ENCODE peak calls at places on chromosomes 3 and 15, in eight cellular contexts. E is mesendoderm; Y is CD8-positive, alpha-beta memory T cell; X is right lobe of liver; O is heart left ventricle; I is kidney; Q is stomach; U is PC-3. M is an unnamed sample.

GRCh38 chr3:31275038-31275562 is 257.6 kb upstream of the STT3B start:
- DNase-seq in E (no peak), Y (no peak), X (no peak), O (no peak), I (no peak), Q (peak; percentile 27), U (peak; percentile 79), M (peak; percentile 50)

GRCh38 chr3:172224560-172225214 is 185.3 kb downstream of the FNDC3B start:
- DNase-seq in E (no peak), Y (no peak), X (no peak), O (no peak), I (no peak), Q (no peak), U (no peak), M (no peak)

GRCh38 chr3:150555859-150556436 is 9.4 kb downstream of the EIF2A start:
- DNase-seq in E (no peak), Y (no peak), X (no peak), O (no peak), I (no peak), Q (no peak), U (no peak), M (no peak)

GRCh38 chr3:41683666-41684350 is 278.1 kb downstream of the ULK4 start:
- DNase-seq in E (no peak), Y (no peak), X (peak; percentile 64), O (no peak), I (no peak), Q (no peak), U (peak; percentile 43), M (no peak)

GRCh38 chr3:193732391-193732790 is 139.4 kb downstream of the OPA1 start:
- DNase-seq in E (no peak), Y (no peak), X (no peak), O (no peak), I (no peak), Q (no peak), U (peak; percentile 90), M (no peak)

GRCh38 chr3:8103954-8104353 is 397.7 kb upstream of the LMCD1 start:
- DNase-seq in E (no peak), Y (no peak), X (no peak), O (no peak), I (no peak), Q (no peak), U (no peak), M (no peak)

GRCh38 chr3:128907706-128908445 is 28.5 kb downstream of the ACAD9 start:
- DNase-seq in E (no peak), Y (no peak), X (no peak), O (no peak), I (no peak), Q (no peak), U (no peak), M (no peak)

GRCh38 chr15:99566157-99566900 is 545 bp downstream of the MEF2A start:
- DNase-seq in E (peak; percentile 26), Y (peak; percentile 8), X (peak; percentile 62), O (peak; percentile 50), I (peak; percentile 79), Q (no peak), U (peak; percentile 5), M (peak; percentile 24)

GRCh38 chr15:83379574-83379973 is 67.6 kb upstream of the SH3GL3 start:
- DNase-seq in E (peak; percentile 59), Y (no peak), X (no peak), O (no peak), I (peak; percentile 79), Q (no peak), U (peak; percentile 97), M (no peak)

GRCh38 chr15:41919954-41920538 is 26.2 kb upstream of the SPTBN5 start:
- DNase-seq in E (no peak), Y (no peak), X (no peak), O (peak; percentile 76), I (no peak), Q (peak; percentile 64), U (no peak), M (peak; percentile 85)

GRCh38 chr15:78800806-78801205 is 10.5 kb downstream of the ADAMTS7 start:
- DNase-seq in E (no peak), Y (no peak), X (no peak), O (no peak), I (no peak), Q (no peak), U (no peak), M (no peak)

GRCh38 chr15:57720861-57721260 is 14.3 kb downstream of the POLR2M start:
- DNase-seq in E (no peak), Y (no peak), X (no peak), O (no peak), I (no peak), Q (no peak), U (no peak), M (no peak)

GRCh38 chr15:45112143-45112591 is 1.8 kb downstream of the DUOX2 start:
- DNase-seq in E (no peak), Y (no peak), X (no peak), O (no peak), I (no peak), Q (no peak), U (no peak), M (no peak)

GRCh38 chr3:191804935-191805334 is 344.0 kb downstream of the PYDC2 start:
- DNase-seq in E (no peak), Y (no peak), X (no peak), O (no peak), I (no peak), Q (no peak), U (no peak), M (no peak)

GRCh38 chr3:191813245-191813644 is 352.3 kb downstream of the PYDC2 start:
- DNase-seq in E (no peak), Y (no peak), X (no peak), O (no peak), I (no peak), Q (no peak), U (no peak), M (no peak)

GRCh38 chr3:191809326-191809949 is 348.5 kb downstream of the PYDC2 start:
- DNase-seq in E (peak; percentile 56), Y (no peak), X (peak; percentile 66), O (no peak), I (no peak), Q (no peak), U (no peak), M (no peak)
- H3K4me3 ChIP-seq in E (no peak overlapping the region), Y (no peak overlapping the region), X (no peak overlapping the region), O (no peak overlapping the region), I (no peak overlapping the region), Q (no peak overlapping the region), U (no peak overlapping the region), M (no peak overlapping the region)

GRCh38 chr15:70114226-70114625 is 16.5 kb upstream of the TLE3 start:
- DNase-seq in E (peak; percentile 71), Y (no peak), X (no peak), O (no peak), I (no peak), Q (no peak), U (no peak), M (no peak)

GRCh38 chr15:70109982-70110381 is 12.3 kb upstream of the TLE3 start:
- DNase-seq in E (no peak), Y (no peak), X (no peak), O (no peak), I (no peak), Q (no peak), U (no peak), M (no peak)

GRCh38 chr15:70113304-70113700 is 15.6 kb upstream of the TLE3 start:
- DNase-seq in E (no peak), Y (no peak), X (peak; percentile 79), O (peak; percentile 65), I (no peak), Q (peak; percentile 36), U (no peak), M (no peak)

GRCh38 chr15:70111203-70112017 is 13.7 kb upstream of the TLE3 start:
- DNase-seq in E (peak; percentile 97), Y (no peak), X (peak; percentile 78), O (peak; percentile 81), I (no peak), Q (peak; percentile 53), U (peak; percentile 61), M (peak; percentile 72)

GRCh38 chr15:70112018-70112395 is 14.3 kb upstream of the TLE3 start:
- DNase-seq in E (no peak), Y (no peak), X (no peak), O (no peak), I (no peak), Q (no peak), U (no peak), M (no peak)
- H3K27ac ChIP-seq in E (peak overlapping the region; percentile 45), Y (no peak overlapping the region), X (peak overlapping the region; percentile 73), O (peak overlapping the region; percentile 72), I (peak overlapping the region; percentile 69), Q (peak overlapping the region; percentile 71), U (no peak overlapping the region), M (peak overlapping the region; percentile 33)

GRCh38 chr15:74616996-74617395 is 1.4 kb downstream of the CLK3 start:
- DNase-seq in E (no peak), Y (no peak), X (no peak), O (no peak), I (no peak), Q (no peak), U (no peak), M (no peak)
- H3K4me3 ChIP-seq in E (no peak overlapping the region), Y (peak overlapping the region; percentile 95), X (peak overlapping the region; percentile 94), O (peak overlapping the region; percentile 98), I (peak overlapping the region; percentile 83), Q (peak overlapping the region; percentile 93), U (peak overlapping the region; percentile 100), M (peak overlapping the region; percentile 63)

DNA sequence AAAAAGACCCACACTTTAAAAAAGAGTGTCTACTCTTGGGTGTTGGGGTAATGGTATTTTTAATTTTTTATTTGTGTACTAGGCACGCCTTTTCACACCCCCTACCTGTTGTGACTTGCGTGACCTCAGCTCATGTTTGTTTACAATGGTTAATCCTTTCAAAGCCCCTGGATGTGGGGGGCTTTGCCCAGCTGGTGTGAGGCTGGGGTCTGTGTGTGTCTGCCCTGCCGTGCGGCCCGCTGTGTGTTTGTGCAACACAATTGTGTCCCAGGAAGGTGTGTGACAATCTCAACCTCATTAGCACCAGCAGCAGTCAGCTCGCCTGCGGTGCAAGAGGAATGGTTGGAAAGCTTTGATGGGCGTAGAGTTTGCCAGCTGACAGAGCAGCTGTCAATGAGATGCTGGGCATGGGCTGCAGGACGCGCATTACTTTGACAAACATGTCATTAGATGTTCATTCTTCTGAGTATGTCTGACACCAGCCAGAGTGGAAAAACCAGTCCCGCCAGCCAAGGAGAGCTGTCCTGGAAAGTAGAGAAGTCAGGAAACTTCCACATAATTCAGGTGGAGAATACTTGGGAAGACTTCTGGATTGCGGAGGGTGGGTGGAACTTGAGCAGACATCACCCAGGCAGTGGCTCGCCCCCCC is 9.6 kb downstream of the LRRK1 start:
- DNase-seq in E (no peak), Y (no peak), X (no peak), O (no peak), I (no peak), Q (no peak), U (peak; percentile 77), M (no peak)
- H3K27ac ChIP-seq in E (no peak overlapping the region), Y (no peak overlapping the region), X (no peak overlapping the region), O (no peak overlapping the region), I (no peak overlapping the region), Q (no peak overlapping the region), U (no peak overlapping the region), M (no peak overlapping the region)

DNA sequence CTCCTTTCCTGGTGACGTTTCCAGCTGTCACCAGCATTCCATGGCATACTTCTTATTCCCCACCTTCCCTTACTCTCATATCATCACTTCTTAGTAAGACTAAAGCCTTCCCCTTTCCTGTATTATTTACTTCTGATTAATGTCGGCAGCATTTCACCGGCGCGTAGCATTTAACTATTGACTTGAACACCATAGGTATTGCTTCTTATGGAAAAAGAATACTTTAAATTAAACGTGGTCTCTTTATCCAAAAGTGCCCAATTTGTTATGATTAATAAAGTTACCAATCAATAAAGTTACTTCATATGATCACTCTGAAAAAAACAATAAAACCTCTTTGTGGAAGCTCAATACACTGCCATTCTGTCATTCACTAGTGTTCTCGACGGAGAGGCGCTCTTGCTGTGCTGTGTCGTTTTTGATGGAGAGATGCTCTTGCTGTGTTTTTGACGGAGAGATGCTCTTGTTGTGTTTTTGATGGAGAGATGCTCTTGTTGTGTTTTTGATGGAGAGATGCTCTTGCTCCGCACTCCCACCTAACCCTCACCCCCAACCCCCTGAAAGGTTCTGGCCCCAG is 165.0 kb downstream of the XXYLT1 start:
- DNase-seq in E (no peak), Y (no peak), X (no peak), O (no peak), I (no peak), Q (no peak), U (peak; percentile 58), M (no peak)
- H3K4me3 ChIP-seq in E (no peak overlapping the region), Y (peak overlapping the region; percentile 31), X (no peak overlapping the region), O (no peak overlapping the region), I (no peak overlapping the region), Q (peak overlapping the region; percentile 23), U (peak overlapping the region; percentile 34), M (no peak overlapping the region)